ENCODE peak calls at places on chromosomes 13 and 19, in five cellular contexts. One of them, this sample, is unnamed.

GRCh38 chr19:39802958-39803357 is 24.3 kb downstream of the LEUTX start:
- DNase-seq in neural progenitor cell: peak; percentile 3
- DNase-seq in tibial artery: no peak
- DNase-seq in fibroblast of the aortic adventitia: no peak
- DNase-seq in foreskin fibroblast: no peak
- DNase-seq in this sample: no peak

GRCh38 chr13:111031531-111031961 is 83.6 kb upstream of the ARHGEF7 start:
- DNase-seq in fibroblast of the aortic adventitia: peak; percentile 27
- DNase-seq in neural progenitor cell: no peak
- DNase-seq in tibial artery: no peak
- DNase-seq in foreskin fibroblast: peak; percentile 94
- DNase-seq in this sample: peak; percentile 93

GRCh38 chr19:30046522-30046921 is 104.5 kb downstream of the URI1 start:
- DNase-seq in fibroblast of the aortic adventitia: no peak
- DNase-seq in foreskin fibroblast: peak; percentile 39
- DNase-seq in neural progenitor cell: peak; percentile 44
- DNase-seq in tibial artery: no peak
- DNase-seq in this sample: no peak

GRCh38 chr19:47778089-47778953 is at the start of gene SELENOW:
- DNase-seq in foreskin fibroblast: peak; percentile 85
- DNase-seq in tibial artery: peak; percentile 68
- DNase-seq in neural progenitor cell: peak; percentile 92
- DNase-seq in fibroblast of the aortic adventitia: peak; percentile 65
- DNase-seq in this sample: peak; percentile 30

GRCh38 chr13:63092461-63092860 is 1676.8 kb upstream of the PCDH20 start:
- DNase-seq in fibroblast of the aortic adventitia: no peak
- DNase-seq in neural progenitor cell: no peak
- DNase-seq in tibial artery: no peak
- DNase-seq in foreskin fibroblast: no peak
- DNase-seq in this sample: no peak

GRCh38 chr19:42010245-42011126 is 16.5 kb upstream of the ATP1A3 start:
- DNase-seq in neural progenitor cell: no peak
- DNase-seq in foreskin fibroblast: peak; percentile 63
- DNase-seq in tibial artery: no peak
- DNase-seq in fibroblast of the aortic adventitia: peak; percentile 87
- DNase-seq in this sample: no peak

GRCh38 chr19:11202488-11203193 is 5.3 kb upstream of the KANK2 start:
- DNase-seq in tibial artery: no peak
- DNase-seq in foreskin fibroblast: no peak
- DNase-seq in neural progenitor cell: no peak
- DNase-seq in fibroblast of the aortic adventitia: no peak
- DNase-seq in this sample: no peak

GRCh38 chr19:43759515-43759914 is 4.8 kb upstream of the SMG9 start:
- DNase-seq in tibial artery: no peak
- DNase-seq in fibroblast of the aortic adventitia: peak; percentile 57
- DNase-seq in neural progenitor cell: no peak
- DNase-seq in foreskin fibroblast: peak; percentile 93
- DNase-seq in this sample: peak; percentile 79

GRCh38 chr13:55244991-55245644 is 1895.6 kb upstream of the PRR20A start:
- DNase-seq in fibroblast of the aortic adventitia: no peak
- DNase-seq in neural progenitor cell: peak; percentile 70
- DNase-seq in tibial artery: no peak
- DNase-seq in foreskin fibroblast: no peak
- DNase-seq in this sample: no peak

GRCh38 chr19:55635334-55635717 is 5.5 kb upstream of the ZNF580 start:
- DNase-seq in foreskin fibroblast: no peak
- DNase-seq in fibroblast of the aortic adventitia: no peak
- DNase-seq in tibial artery: no peak
- DNase-seq in neural progenitor cell: no peak
- DNase-seq in this sample: no peak

GRCh38 chr19:15769586-15769985 is 17.9 kb upstream of the OR10H5 start:
- DNase-seq in fibroblast of the aortic adventitia: no peak
- DNase-seq in tibial artery: no peak
- DNase-seq in foreskin fibroblast: no peak
- DNase-seq in neural progenitor cell: no peak
- DNase-seq in this sample: no peak

GRCh38 chr19:3986260-3987041 is 1.2 kb upstream of the EEF2 start:
- DNase-seq in foreskin fibroblast: peak; percentile 87
- DNase-seq in tibial artery: peak; percentile 56
- DNase-seq in neural progenitor cell: peak; percentile 74
- DNase-seq in fibroblast of the aortic adventitia: peak; percentile 84
- DNase-seq in this sample: peak; percentile 79

GRCh38 chr19:51511353-51511752 is 9.8 kb upstream of the SIGLEC12 start:
- DNase-seq in fibroblast of the aortic adventitia: no peak
- DNase-seq in neural progenitor cell: peak; percentile 10
- DNase-seq in tibial artery: no peak
- DNase-seq in foreskin fibroblast: no peak
- DNase-seq in this sample: peak; percentile 0

GRCh38 chr13:45055198-45055901 is 65.0 kb upstream of the GTF2F2 start:
- DNase-seq in neural progenitor cell: no peak
- DNase-seq in tibial artery: no peak
- DNase-seq in fibroblast of the aortic adventitia: peak; percentile 89
- DNase-seq in foreskin fibroblast: peak; percentile 92
- DNase-seq in this sample: peak; percentile 92

GRCh38 chr13:81917829-81918228 is 1576.9 kb upstream of the SPRY2 start:
- DNase-seq in fibroblast of the aortic adventitia: no peak
- DNase-seq in neural progenitor cell: no peak
- DNase-seq in foreskin fibroblast: no peak
- DNase-seq in tibial artery: no peak
- DNase-seq in this sample: no peak

GRCh38 chr19:30523791-30524190 is 151.6 kb downstream of the ZNF536 start:
- DNase-seq in tibial artery: no peak
- DNase-seq in foreskin fibroblast: no peak
- DNase-seq in neural progenitor cell: no peak
- DNase-seq in fibroblast of the aortic adventitia: no peak
- DNase-seq in this sample: no peak

GRCh38 chr19:18425515-18426415 is 6.6 kb downstream of the SSBP4 start:
- DNase-seq in tibial artery: peak; percentile 70
- DNase-seq in fibroblast of the aortic adventitia: peak; percentile 66
- DNase-seq in neural progenitor cell: no peak
- DNase-seq in foreskin fibroblast: peak; percentile 90
- DNase-seq in this sample: peak; percentile 74

GRCh38 chr13:110246530-110246929 is 60.4 kb downstream of the COL4A1 start:
- DNase-seq in foreskin fibroblast: no peak
- DNase-seq in fibroblast of the aortic adventitia: no peak
- DNase-seq in tibial artery: no peak
- DNase-seq in neural progenitor cell: no peak
- DNase-seq in this sample: no peak

GRCh38 chr13:102138635-102139225 is 263.1 kb downstream of the FGF14 start:
- DNase-seq in foreskin fibroblast: peak; percentile 44
- DNase-seq in fibroblast of the aortic adventitia: peak; percentile 2
- DNase-seq in neural progenitor cell: no peak
- DNase-seq in tibial artery: no peak
- DNase-seq in this sample: no peak

GRCh38 chr19:49590971-49591730 is at the start of gene PRR12:
- DNase-seq in neural progenitor cell: peak; percentile 88
- DNase-seq in fibroblast of the aortic adventitia: peak; percentile 75
- DNase-seq in tibial artery: peak; percentile 35
- DNase-seq in foreskin fibroblast: peak; percentile 77
- DNase-seq in this sample: peak; percentile 31

GRCh38 chr19:9431475-9431874 is 3.9 kb downstream of the ZNF266 start:
- DNase-seq in fibroblast of the aortic adventitia: no peak
- DNase-seq in tibial artery: no peak
- DNase-seq in foreskin fibroblast: peak; percentile 2
- DNase-seq in neural progenitor cell: peak; percentile 58
- DNase-seq in this sample: peak; percentile 58

GRCh38 chr13:26784704-26785639 is 24.4 kb upstream of the GPR12 start:
- DNase-seq in fibroblast of the aortic adventitia: no peak
- DNase-seq in neural progenitor cell: peak; percentile 50
- DNase-seq in foreskin fibroblast: no peak
- DNase-seq in tibial artery: peak; percentile 28
- DNase-seq in this sample: no peak

GRCh38 chr13:63901630-63902029 is 2486.0 kb upstream of the PCDH20 start:
- DNase-seq in neural progenitor cell: peak; percentile 13
- DNase-seq in fibroblast of the aortic adventitia: no peak
- DNase-seq in foreskin fibroblast: no peak
- DNase-seq in tibial artery: no peak
- DNase-seq in this sample: no peak

GRCh38 chr19:41431426-41432386 is 4.5 kb upstream of the B3GNT8 start:
- DNase-seq in tibial artery: no peak
- DNase-seq in fibroblast of the aortic adventitia: peak; percentile 35
- DNase-seq in foreskin fibroblast: peak; percentile 76
- DNase-seq in neural progenitor cell: no peak
- DNase-seq in this sample: peak; percentile 46

GRCh38 chr13:27339299-27339698 is 68.7 kb downstream of the RASL11A start:
- DNase-seq in tibial artery: no peak
- DNase-seq in foreskin fibroblast: peak; percentile 52
- DNase-seq in neural progenitor cell: peak; percentile 63
- DNase-seq in fibroblast of the aortic adventitia: peak; percentile 48
- DNase-seq in this sample: no peak

GRCh38 chr13:111642156-111642767 is 321.8 kb downstream of the TEX29 start:
- DNase-seq in fibroblast of the aortic adventitia: no peak
- DNase-seq in foreskin fibroblast: no peak
- DNase-seq in neural progenitor cell: no peak
- DNase-seq in tibial artery: no peak
- DNase-seq in this sample: no peak

GRCh38 chr19:28426902-28427232 is 786.1 kb downstream of the UQCRFS1 start:
- DNase-seq in foreskin fibroblast: peak; percentile 9
- DNase-seq in tibial artery: no peak
- DNase-seq in neural progenitor cell: peak; percentile 16
- DNase-seq in fibroblast of the aortic adventitia: peak; percentile 60
- DNase-seq in this sample: no peak

GRCh38 chr13:33639158-33639557 is 178.8 kb upstream of the RFC3 start:
- DNase-seq in tibial artery: peak; percentile 66
- DNase-seq in foreskin fibroblast: peak; percentile 95
- DNase-seq in neural progenitor cell: no peak
- DNase-seq in fibroblast of the aortic adventitia: peak; percentile 97
- DNase-seq in this sample: peak; percentile 64

GRCh38 chr13:30690282-30691188 is 44.8 kb upstream of the ALOX5AP start:
- DNase-seq in fibroblast of the aortic adventitia: peak; percentile 98
- DNase-seq in foreskin fibroblast: peak; percentile 98
- DNase-seq in tibial artery: peak; percentile 77
- DNase-seq in neural progenitor cell: no peak
- DNase-seq in this sample: peak; percentile 85

GRCh38 chr13:66663206-66663605 is 566.9 kb downstream of the PCDH9 start:
- DNase-seq in neural progenitor cell: no peak
- DNase-seq in tibial artery: no peak
- DNase-seq in foreskin fibroblast: no peak
- DNase-seq in fibroblast of the aortic adventitia: no peak
- DNase-seq in this sample: no peak

GRCh38 chr13:26946675-26947342 is 186.2 kb upstream of the GPR12 start:
- DNase-seq in fibroblast of the aortic adventitia: peak; percentile 86
- DNase-seq in neural progenitor cell: peak; percentile 75
- DNase-seq in foreskin fibroblast: peak; percentile 58
- DNase-seq in tibial artery: no peak
- DNase-seq in this sample: peak; percentile 50

DNA sequence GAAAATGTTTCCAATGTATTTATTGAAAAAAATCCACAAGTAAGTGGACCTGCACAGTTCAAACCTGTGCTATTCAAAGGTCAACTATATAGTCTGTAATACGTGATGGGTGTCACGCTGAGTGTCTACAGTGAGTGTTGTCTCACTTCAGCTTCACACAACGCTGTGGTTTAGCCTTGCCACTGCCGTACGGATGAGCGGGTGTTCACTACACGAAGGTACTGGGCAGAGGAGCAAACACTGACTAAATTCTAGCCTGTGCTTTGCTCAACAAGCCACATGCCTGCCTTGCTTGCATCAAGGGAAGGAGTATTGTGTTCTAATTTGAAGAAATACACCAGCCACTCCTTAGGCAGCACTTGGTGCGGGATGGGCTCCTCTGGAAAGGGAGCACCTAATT is 3.4 kb upstream of the FFAR3 start:
- DNase-seq in fibroblast of the aortic adventitia: no peak
- DNase-seq in neural progenitor cell: no peak
- DNase-seq in foreskin fibroblast: no peak
- DNase-seq in tibial artery: no peak
- DNase-seq in this sample: no peak
- TF ChIP-seq CTCF in fibroblast of the aortic adventitia: no peak
- TF ChIP-seq CTCF in neural progenitor cell: no peak
- TF ChIP-seq CTCF in foreskin fibroblast: no peak
- TF ChIP-seq CTCF in tibial artery: no peak
- TF ChIP-seq CTCF in this sample: no peak

GRCh38 chr19:45584332-45585157 is at the start of gene OPA3:
- DNase-seq in foreskin fibroblast: peak; percentile 100
- DNase-seq in tibial artery: peak; percentile 100
- DNase-seq in neural progenitor cell: peak; percentile 100
- DNase-seq in fibroblast of the aortic adventitia: peak; percentile 100
- DNase-seq in this sample: peak; percentile 99
- TF ChIP-seq CTCF in foreskin fibroblast: no peak
- TF ChIP-seq CTCF in tibial artery: no peak
- TF ChIP-seq CTCF in neural progenitor cell: peak; percentile 59
- TF ChIP-seq CTCF in fibroblast of the aortic adventitia: no peak
- TF ChIP-seq CTCF in this sample: peak; percentile 40

DNA sequence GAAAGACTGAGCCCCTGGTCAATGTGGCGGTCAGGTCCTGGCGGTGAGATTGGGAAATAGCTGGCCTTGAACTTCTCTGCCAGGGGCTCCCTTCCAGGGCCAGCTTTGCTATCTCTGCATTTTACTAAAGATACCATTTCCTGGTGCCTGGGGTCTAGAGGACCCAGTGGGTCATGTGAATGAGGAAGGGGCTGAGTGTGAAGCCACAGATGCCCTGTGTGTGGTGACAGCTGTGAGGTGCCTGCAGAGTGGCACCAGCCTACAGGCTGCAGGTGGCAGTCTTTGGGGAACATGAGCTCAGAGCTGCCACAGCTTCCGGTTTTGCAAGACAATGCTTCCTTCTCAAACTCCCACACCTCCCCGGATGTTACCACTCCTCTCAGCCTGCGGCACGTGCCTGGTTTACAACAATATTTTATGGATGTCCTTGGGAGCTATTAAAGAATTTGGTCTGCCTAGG is 5.2 kb upstream of the MLNR start:
- DNase-seq in tibial artery: peak; percentile 62
- DNase-seq in neural progenitor cell: no peak
- DNase-seq in fibroblast of the aortic adventitia: no peak
- DNase-seq in foreskin fibroblast: peak; percentile 45
- DNase-seq in this sample: no peak
- TF ChIP-seq CTCF in tibial artery: no peak
- TF ChIP-seq CTCF in neural progenitor cell: no peak
- TF ChIP-seq CTCF in fibroblast of the aortic adventitia: no peak
- TF ChIP-seq CTCF in foreskin fibroblast: peak; percentile 3
- TF ChIP-seq CTCF in this sample: no peak

GRCh38 chr13:76991796-76992547 is at the start of gene CLN5:
- DNase-seq in neural progenitor cell: peak; percentile 94
- DNase-seq in foreskin fibroblast: peak; percentile 97
- DNase-seq in fibroblast of the aortic adventitia: peak; percentile 88
- DNase-seq in tibial artery: peak; percentile 92
- DNase-seq in this sample: peak; percentile 91
- TF ChIP-seq CTCF in neural progenitor cell: no peak
- TF ChIP-seq CTCF in foreskin fibroblast: no peak
- TF ChIP-seq CTCF in fibroblast of the aortic adventitia: no peak
- TF ChIP-seq CTCF in tibial artery: no peak
- TF ChIP-seq CTCF in this sample: peak; percentile 21

DNA sequence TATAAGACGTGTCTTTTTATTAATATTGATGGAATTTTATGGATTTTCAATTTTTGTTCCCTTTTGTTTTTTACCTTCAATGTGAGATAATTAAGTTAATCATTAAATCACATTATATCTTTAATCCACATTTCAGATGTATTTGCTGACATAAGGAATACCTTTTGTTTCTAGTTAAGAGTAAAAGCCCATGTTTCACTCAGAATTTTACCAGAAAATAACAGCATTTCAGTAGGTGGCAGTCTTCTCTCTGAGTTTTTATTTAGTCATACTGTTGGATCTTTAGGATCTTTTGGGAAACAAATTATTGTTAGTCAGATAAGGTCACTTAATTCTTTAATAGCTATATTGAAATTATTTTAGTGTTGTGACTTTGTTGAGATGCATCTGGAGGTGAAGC is 67.9 kb downstream of the NDFIP2 start:
- DNase-seq in tibial artery: no peak
- DNase-seq in neural progenitor cell: no peak
- DNase-seq in foreskin fibroblast: peak; percentile 38
- DNase-seq in fibroblast of the aortic adventitia: peak; percentile 49
- DNase-seq in this sample: peak; percentile 13
- TF ChIP-seq CTCF in tibial artery: no peak
- TF ChIP-seq CTCF in neural progenitor cell: peak; percentile 50
- TF ChIP-seq CTCF in foreskin fibroblast: peak; percentile 30
- TF ChIP-seq CTCF in fibroblast of the aortic adventitia: peak; percentile 51
- TF ChIP-seq CTCF in this sample: peak; percentile 63

GRCh38 chr13:95660981-95661581 is 15.9 kb upstream of the DNAJC3 start:
- DNase-seq in neural progenitor cell: peak; percentile 56
- DNase-seq in foreskin fibroblast: peak; percentile 68
- DNase-seq in tibial artery: no peak
- DNase-seq in fibroblast of the aortic adventitia: peak; percentile 76
- DNase-seq in this sample: peak; percentile 59
- TF ChIP-seq CTCF in neural progenitor cell: peak; percentile 61
- TF ChIP-seq CTCF in foreskin fibroblast: peak; percentile 59
- TF ChIP-seq CTCF in tibial artery: no peak
- TF ChIP-seq CTCF in fibroblast of the aortic adventitia: peak; percentile 66
- TF ChIP-seq CTCF in this sample: peak; percentile 86

This sample was measured in HFFc6.